ENCODE peak calls at places on chromosomes 2 and 18, in five cellular contexts. K is fibroblast of lung, T is GM23338, U is brain microvascular endothelial cell, S is foreskin fibroblast. B is an unnamed sample.

GRCh38 chr2:234670052-234670451 is 173.2 kb upstream of the ARL4C start:
- DNase-seq in K (peak), S (peak), U (peak), T (no peak), B (peak)

GRCh38 chr2:25420820-25421237 is 79.1 kb upstream of the DNMT3A start:
- DNase-seq in S (no peak), T (no peak), U (no peak), K (no peak), B (no peak)

GRCh38 chr2:219500135-219500534 is 1.4 kb downstream of the GMPPA start:
- DNase-seq in K (peak), S (peak), U (no peak), T (peak), B (no peak)

GRCh38 chr2:174023591-174024523 is 58.7 kb upstream of the SP3 start:
- DNase-seq in K (peak), S (peak), U (peak), T (peak), B (no peak)

GRCh38 chr18:38047820-38048219 is 482.2 kb upstream of the CELF4 start:
- DNase-seq in T (peak), K (no peak), U (no peak), S (no peak), B (no peak)

GRCh38 chr2:12982149-12982584 is 265.4 kb downstream of the TRIB2 start:
- DNase-seq in K (peak), S (peak), T (no peak), U (no peak), B (no peak)

GRCh38 chr2:235286624-235287368 is 207.0 kb upstream of the AGAP1 start:
- DNase-seq in T (no peak), U (no peak), S (peak), K (no peak), B (no peak)

GRCh38 chr2:99373144-99373543 is 36.0 kb downstream of the EIF5B start:
- DNase-seq in U (no peak), T (no peak), S (no peak), K (no peak), B (no peak)

GRCh38 chr2:143261986-143262784 is 133.0 kb downstream of the ARHGAP15 start:
- DNase-seq in T (no peak), U (no peak), S (peak), K (peak), B (no peak)

GRCh38 chr2:143259368-143259958 is 130.2 kb downstream of the ARHGAP15 start:
- DNase-seq in S (peak), U (peak), K (peak), T (peak), B (no peak)

GRCh38 chr2:143258126-143258892 is 129.1 kb downstream of the ARHGAP15 start:
- DNase-seq in T (peak), K (no peak), U (no peak), S (no peak), B (no peak)

GRCh38 chr2:143264851-143265250 is 135.6 kb downstream of the ARHGAP15 start:
- DNase-seq in U (peak), K (peak), T (no peak), S (peak), B (no peak)

DNA sequence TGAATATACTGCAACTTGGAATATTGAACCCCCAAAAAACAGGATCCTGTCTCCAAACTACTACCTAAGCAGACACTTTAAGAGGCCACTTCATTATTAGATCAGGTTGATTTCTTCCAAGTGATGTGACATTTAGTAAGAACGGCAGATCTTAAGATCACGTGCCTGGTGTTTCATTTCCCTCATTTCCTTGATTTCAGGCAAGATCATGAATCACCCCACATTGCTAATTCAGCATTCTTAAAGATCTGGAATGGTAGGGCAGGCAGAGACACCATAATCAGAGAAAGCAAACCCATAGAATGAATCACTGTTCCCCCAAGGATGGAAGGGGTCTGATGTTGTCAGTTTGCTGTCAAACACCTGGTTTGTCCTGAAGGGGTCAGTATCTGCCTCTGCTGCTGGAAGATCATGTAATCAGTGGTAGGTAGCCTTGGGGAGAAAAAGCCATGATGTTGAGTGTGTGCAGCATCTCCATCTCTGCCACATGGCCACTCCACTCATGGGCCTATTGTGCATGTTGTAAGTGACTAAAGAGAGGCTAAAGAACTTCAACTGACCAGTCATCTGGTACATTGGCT is 133.9 kb downstream of the ARHGAP15 start:
- DNase-seq in K (peak), S (peak), U (peak), T (peak), B (no peak)
- TF ChIP-seq CTCF in K (peak), S (no peak), U (peak), T (peak), B (no peak)

GRCh38 chr2:241257419-241258032 is 57.9 kb downstream of the HDLBP start:
- DNase-seq in U (no peak), T (no peak), K (no peak), S (peak), B (no peak)
- TF ChIP-seq CTCF in U (no peak), T (no peak), K (peak), S (no peak), B (no peak)

DNA sequence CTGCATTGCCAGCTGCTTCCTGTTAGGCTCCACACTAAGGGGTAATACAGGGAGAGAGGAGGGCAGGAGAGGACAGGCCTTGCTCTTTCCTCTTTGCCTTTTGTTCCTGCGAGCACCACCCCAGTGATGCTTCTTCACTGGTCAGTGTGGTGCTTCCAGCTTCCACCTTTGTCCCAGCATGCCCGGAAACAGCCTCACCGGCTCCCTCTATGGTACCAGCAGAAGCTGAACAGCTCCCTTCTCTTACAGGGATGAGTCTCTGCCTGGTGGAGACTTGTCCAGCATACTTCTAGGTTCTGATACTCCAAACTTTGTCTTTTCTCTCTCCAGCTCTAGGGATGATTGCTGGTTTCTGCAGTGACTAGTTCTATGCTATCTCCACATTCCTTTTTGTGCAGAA is 413.3 kb downstream of the TSN start:
- DNase-seq in S (no peak), U (no peak), K (no peak), T (peak), B (no peak)
- TF ChIP-seq CTCF in S (peak), U (peak), K (no peak), T (peak), B (no peak)

DNA sequence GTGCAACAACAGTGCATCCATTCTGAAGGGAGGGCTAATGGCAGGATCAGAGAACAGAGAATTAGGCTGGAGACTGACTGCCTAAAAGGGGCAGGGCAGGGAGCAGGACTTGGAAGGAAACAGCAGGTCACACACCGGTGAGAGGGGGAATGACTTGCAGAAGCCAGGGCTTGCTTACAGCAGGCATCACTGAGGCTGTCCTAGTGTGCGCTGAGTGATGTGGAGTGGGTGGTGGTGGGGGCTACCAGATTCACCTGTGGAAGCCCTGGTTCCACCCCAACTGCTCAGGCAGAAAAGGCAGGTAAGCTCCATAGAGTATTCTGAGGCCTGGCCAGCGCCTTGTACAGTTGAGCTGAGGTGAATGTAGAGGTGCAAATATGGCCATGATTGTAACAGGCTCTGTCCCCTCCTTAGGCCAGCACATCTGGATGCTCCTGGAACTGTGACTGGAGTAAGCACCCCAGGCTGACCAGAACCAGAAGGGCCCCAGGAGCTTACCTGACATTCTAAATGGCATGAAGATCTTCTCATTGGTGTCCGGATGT is 49.4 kb downstream of the SFXN5 start:
- DNase-seq in K (no peak), T (no peak), S (no peak), U (no peak), B (no peak)
- TF ChIP-seq CTCF in K (no peak), T (no peak), S (no peak), U (no peak), B (no peak)

GRCh38 chr2:46672752-46673151 is 193.4 kb downstream of the TMEM247 start:
- DNase-seq in U (no peak), S (no peak), T (peak), K (no peak), B (no peak)
- TF ChIP-seq CTCF in U (no peak), S (no peak), T (no peak), K (no peak), B (no peak)

GRCh38 chr2:163736433-163737168 is 793 bp upstream of the FIGN start:
- DNase-seq in K (peak), S (peak), U (peak), T (peak), B (peak)
- TF ChIP-seq CTCF in K (no peak), S (peak), U (peak), T (peak), B (peak)

GRCh38 chr2:58047373-58047674 is 718 bp downstream of the VRK2 start:
- DNase-seq in K (no peak), S (no peak), U (no peak), T (no peak), B (no peak)

GRCh38 chr2:58046335-58046584 is 346 bp upstream of the VRK2 start:
- DNase-seq in T (no peak), S (no peak), K (no peak), U (no peak), B (no peak)

GRCh38 chr2:58047969-58048368 is 1.4 kb downstream of the VRK2 start:
- DNase-seq in U (no peak), S (no peak), K (no peak), T (no peak), B (no peak)

GRCh38 chr2:58045580-58046334 is 849 bp upstream of the VRK2 start:
- DNase-seq in T (no peak), S (no peak), K (no peak), U (no peak), B (no peak)

DNA sequence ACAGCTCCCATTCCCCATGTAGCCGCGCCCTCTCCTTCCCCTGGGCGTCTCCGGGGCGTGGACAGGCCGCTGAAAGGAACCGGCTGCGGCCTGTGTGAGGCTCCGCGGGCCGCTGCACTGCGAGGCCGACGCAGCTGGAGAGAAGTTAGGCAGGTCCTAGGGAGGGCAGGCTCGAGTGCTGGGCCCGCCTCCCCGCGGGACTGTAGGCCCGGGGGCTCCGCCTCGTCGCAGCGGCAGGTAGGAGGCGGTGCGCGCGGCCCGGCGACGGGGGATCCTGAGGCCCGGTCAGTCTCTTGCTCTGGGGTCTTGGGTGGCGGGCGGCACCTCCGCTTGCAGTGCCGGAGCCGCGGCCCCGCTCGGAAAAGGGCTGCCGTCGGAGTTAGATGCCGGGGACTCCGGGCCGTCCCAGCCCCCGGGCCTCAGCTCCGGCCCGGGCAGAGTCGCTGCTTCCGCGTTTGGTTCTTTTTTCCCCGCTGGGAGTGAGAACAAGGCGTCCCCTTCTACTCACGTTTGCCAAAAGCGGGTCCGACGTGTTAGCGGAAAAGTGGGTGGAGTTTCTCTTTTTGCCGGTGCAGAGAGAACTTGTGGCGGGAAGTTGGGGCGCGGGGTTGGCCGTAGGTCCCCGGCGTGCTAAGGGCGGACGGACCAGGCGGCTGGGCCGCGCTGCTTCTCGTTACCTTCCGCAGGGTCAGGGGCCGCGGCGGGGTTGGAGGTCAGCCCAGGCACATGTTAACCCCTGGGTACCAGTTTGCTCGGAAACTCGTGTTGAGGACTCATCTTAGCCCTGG is at the start of gene VRK2:
- DNase-seq in S (peak), U (peak), T (peak), K (peak), B (peak)
- TF ChIP-seq CTCF in S (no peak), U (no peak), T (peak), K (no peak), B (peak)

GRCh38 chr2:10909996-10910341 is 1.8 kb upstream of the KCNF1 start:
- DNase-seq in U (no peak), K (no peak), S (no peak), T (no peak), B (no peak)

GRCh38 chr2:10912796-10913445 is 1.2 kb downstream of the KCNF1 start:
- DNase-seq in S (no peak), T (no peak), U (no peak), K (no peak), B (peak)

GRCh38 chr2:10912076-10912731 is 470 bp downstream of the KCNF1 start:
- DNase-seq in K (no peak), S (no peak), U (no peak), T (peak), B (no peak)

GRCh38 chr2:10910625-10911024 is 1.1 kb upstream of the KCNF1 start:
- DNase-seq in K (no peak), T (no peak), U (no peak), S (no peak), B (no peak)

DNA sequence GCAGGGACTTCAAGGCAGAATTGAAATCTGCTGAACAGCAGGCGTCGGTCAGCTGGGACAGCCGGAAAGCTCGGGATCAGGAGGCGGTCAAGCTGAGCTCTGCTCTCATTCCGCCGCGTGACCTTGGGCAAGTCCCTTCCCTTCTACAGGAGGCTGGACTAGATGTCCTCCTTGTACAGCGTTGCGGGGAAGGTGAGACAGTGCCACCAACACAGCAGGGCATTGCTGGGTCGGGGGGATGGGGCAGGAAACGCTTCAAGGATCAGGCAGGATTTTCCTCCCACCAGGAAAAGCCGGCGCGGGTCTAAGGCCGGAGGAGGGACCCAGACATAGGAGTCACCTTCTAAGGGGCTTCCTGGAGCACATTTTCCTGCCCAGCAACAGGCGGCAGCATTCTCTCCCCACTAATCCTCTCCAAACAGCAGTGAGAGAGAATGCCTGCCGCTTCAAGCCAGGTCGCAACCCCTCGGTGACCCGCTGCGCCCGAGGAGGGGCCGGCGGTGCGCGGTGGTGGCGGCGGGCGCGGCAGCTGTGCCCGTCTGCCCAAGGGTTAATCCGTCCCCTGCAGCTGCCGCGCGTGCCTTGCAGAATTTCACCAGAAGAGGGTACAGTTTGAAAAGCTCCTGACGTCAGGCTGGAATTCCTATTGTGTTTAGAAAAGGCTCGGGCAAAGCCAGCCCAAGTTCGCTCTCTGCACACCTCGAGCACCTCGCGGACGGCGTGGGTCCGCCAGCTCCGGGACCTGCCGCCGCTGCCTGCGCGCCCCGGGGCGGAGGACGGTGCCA is at the start of gene KCNF1:
- DNase-seq in T (peak), S (peak), K (peak), U (no peak), B (peak)
- TF ChIP-seq CTCF in T (peak), S (no peak), K (peak), U (peak), B (peak)

GRCh38 chr2:98175811-98176210 is 88.8 kb downstream of the VWA3B start:
- DNase-seq in U (no peak), S (no peak), T (peak), K (no peak), B (peak)
- TF ChIP-seq CTCF in U (no peak), S (no peak), T (peak), K (no peak), B (no peak)

B was measured in osteocyte.